ENCODE peak calls at places on chromosomes 3 and 15, in five cellular contexts. K, R, Z, Y and T are unnamed samples.

GRCh38 chr15:58064119-58065010 is 1.1 kb downstream of the ALDH1A2 start:
- DNase-seq in Y (no peak), K (no peak), R (peak; percentile 40), Z (no peak), T (peak; percentile 22)

GRCh38 chr3:76668653-76669052 is 371.2 kb upstream of the ROBO2 start:
- DNase-seq in Z (no peak), R (no peak), K (no peak), Y (no peak), T (no peak)

GRCh38 chr15:70199124-70199482 is 101.4 kb upstream of the TLE3 start:
- DNase-seq in R (no peak), K (no peak), Z (no peak), Y (no peak), T (no peak)

GRCh38 chr3:129735638-129736037 is 129.2 kb upstream of the PLXND1 start:
- DNase-seq in K (no peak), Z (no peak), Y (no peak), R (no peak), T (no peak)

GRCh38 chr3:188194327-188194726 is 40.4 kb downstream of the LPP start:
- DNase-seq in R (no peak), Y (no peak), K (peak; percentile 47), Z (no peak), T (no peak)

GRCh38 chr3:87052499-87053260 is 61.7 kb upstream of the VGLL3 start:
- DNase-seq in Y (no peak), R (peak; percentile 2), K (no peak), Z (no peak), T (peak; percentile 66)

GRCh38 chr3:17136251-17136721 is 251.5 kb downstream of the PLCL2 start:
- DNase-seq in Y (no peak), Z (no peak), R (peak; percentile 21), K (no peak), T (no peak)

GRCh38 chr3:156964562-156964961 is 138.4 kb downstream of the LEKR1 start:
- DNase-seq in R (no peak), Y (no peak), K (peak; percentile 7), Z (no peak), T (no peak)

GRCh38 chr3:3353153-3353552 is 173.7 kb upstream of the CRBN start:
- DNase-seq in K (no peak), R (no peak), Y (no peak), Z (no peak), T (no peak)

GRCh38 chr3:190496859-190497258 is 17.0 kb upstream of the IL1RAP start:
- DNase-seq in K (no peak), Y (no peak), Z (no peak), R (no peak), T (no peak)

GRCh38 chr15:62326460-62327011 is 161.5 kb upstream of the C2CD4B start:
- DNase-seq in Z (no peak), Y (no peak), R (no peak), K (peak; percentile 15), T (no peak)

GRCh38 chr15:101710806-101711205 is 13.5 kb downstream of the TARS3 start:
- DNase-seq in K (peak; percentile 34), Z (no peak), R (no peak), Y (no peak), T (peak; percentile 17)

GRCh38 chr3:86973440-86973839 is 17.5 kb downstream of the VGLL3 start:
- DNase-seq in K (peak; percentile 97), Y (no peak), Z (no peak), R (no peak), T (no peak)

GRCh38 chr15:73818308-73818985 is 54.9 kb upstream of the TBC1D21 start:
- DNase-seq in K (no peak), Z (no peak), R (no peak), Y (no peak), T (no peak)

GRCh38 chr15:73809728-73810501 is 56.8 kb upstream of the INSYN1 start:
- DNase-seq in K (peak; percentile 26), R (no peak), Y (no peak), Z (no peak), T (no peak)

GRCh38 chr15:73807865-73808264 is 54.7 kb upstream of the INSYN1 start:
- DNase-seq in K (no peak), Z (no peak), Y (no peak), R (no peak), T (no peak)

GRCh38 chr15:73813071-73813470 is 59.9 kb upstream of the INSYN1 start:
- DNase-seq in Y (no peak), Z (no peak), K (no peak), R (no peak), T (no peak)
- H3K27me3 ChIP-seq in Y (peaks cover 7% of the 10 kb centered on the region), Z (no peaks in the 10 kb centered on the region), K (peaks cover 3% of the 10 kb centered on the region), R (no peaks in the 10 kb centered on the region), T (no peaks in the 10 kb centered on the region)

GRCh38 chr15:66253296-66253642 is 281 bp downstream of the MEGF11 start:
- DNase-seq in Y (no peak), Z (no peak), K (no peak), R (no peak), T (no peak)

GRCh38 chr15:66253643-66254363 is at the start of gene MEGF11:
- DNase-seq in Y (no peak), R (peak; percentile 72), K (no peak), Z (no peak), T (peak; percentile 87)

GRCh38 chr15:66254364-66255292 is 1.1 kb upstream of the MEGF11 start:
- DNase-seq in K (no peak), Y (no peak), Z (no peak), R (peak; percentile 50), T (peak; percentile 77)

GRCh38 chr15:66256692-66257091 is 3.1 kb upstream of the MEGF11 start:
- DNase-seq in Z (no peak), Y (no peak), K (no peak), R (no peak), T (no peak)

GRCh38 chr15:66255293-66255676 is 1.7 kb upstream of the MEGF11 start:
- DNase-seq in Z (no peak), K (no peak), Y (no peak), R (no peak), T (no peak)
- H3K27me3 ChIP-seq in Z (peaks cover 33% of the 10 kb centered on the region), K (peaks cover 43% of the 10 kb centered on the region), Y (peaks cover 53% of the 10 kb centered on the region), R (peaks cover 84% of the 10 kb centered on the region), T (peaks cover 80% of the 10 kb centered on the region)

GRCh38 chr3:69532828-69533219 is 146.9 kb upstream of the FRMD4B start:
- DNase-seq in Z (no peak), Y (no peak), K (no peak), R (no peak), T (no peak)

GRCh38 chr3:69531975-69532827 is 146.3 kb upstream of the FRMD4B start:
- DNase-seq in Y (no peak), R (no peak), Z (no peak), K (no peak), T (no peak)

GRCh38 chr3:69530554-69530953 is 144.7 kb upstream of the FRMD4B start:
- DNase-seq in R (no peak), K (no peak), Z (no peak), Y (no peak), T (no peak)

GRCh38 chr3:69536306-69537020 is 150.6 kb upstream of the FRMD4B start:
- DNase-seq in Y (no peak), Z (no peak), K (no peak), R (no peak), T (peak; percentile 34)

GRCh38 chr3:69535613-69536012 is 149.7 kb upstream of the FRMD4B start:
- DNase-seq in Y (no peak), Z (no peak), K (no peak), R (no peak), T (no peak)
- H3K27me3 ChIP-seq in Y (peaks cover 2% of the 10 kb centered on the region), Z (no peaks in the 10 kb centered on the region), K (no peaks in the 10 kb centered on the region), R (peaks cover 1% of the 10 kb centered on the region), T (peaks cover 10% of the 10 kb centered on the region)

GRCh38 chr15:29818141-29818540 is 4.1 kb downstream of the TJP1 start:
- DNase-seq in K (peak; percentile 59), Y (no peak), R (no peak), Z (no peak), T (no peak)
- H3K27me3 ChIP-seq in K (no peaks in the 10 kb centered on the region), Y (no peaks in the 10 kb centered on the region), R (peaks cover 7% of the 10 kb centered on the region), Z (no peaks in the 10 kb centered on the region), T (peaks cover 2% of the 10 kb centered on the region)

GRCh38 chr3:47581422-47581821 is 2.8 kb upstream of the CSPG5 start:
- DNase-seq in Y (no peak), K (no peak), R (no peak), Z (no peak), T (no peak)
- H3K27me3 ChIP-seq in Y (peaks cover 16% of the 10 kb centered on the region), K (peaks cover 17% of the 10 kb centered on the region), R (peaks cover 48% of the 10 kb centered on the region), Z (peaks cover 8% of the 10 kb centered on the region), T (peaks cover 47% of the 10 kb centered on the region)

GRCh38 chr15:89372069-89373033 is 37.7 kb upstream of the POLG start:
- DNase-seq in K (no peak), R (peak; percentile 21), Y (no peak), Z (no peak), T (no peak)

GRCh38 chr15:89376441-89376840 is 41.8 kb upstream of the POLG start:
- DNase-seq in Z (no peak), R (no peak), Y (no peak), K (no peak), T (no peak)

GRCh38 chr15:89377042-89377841 is 42.6 kb upstream of the POLG start:
- DNase-seq in Z (no peak), K (no peak), Y (no peak), R (peak; percentile 14), T (peak; percentile 46)

GRCh38 chr15:89375093-89376062 is 40.8 kb upstream of the POLG start:
- DNase-seq in R (no peak), Y (no peak), K (no peak), Z (no peak), T (peak; percentile 52)

DNA sequence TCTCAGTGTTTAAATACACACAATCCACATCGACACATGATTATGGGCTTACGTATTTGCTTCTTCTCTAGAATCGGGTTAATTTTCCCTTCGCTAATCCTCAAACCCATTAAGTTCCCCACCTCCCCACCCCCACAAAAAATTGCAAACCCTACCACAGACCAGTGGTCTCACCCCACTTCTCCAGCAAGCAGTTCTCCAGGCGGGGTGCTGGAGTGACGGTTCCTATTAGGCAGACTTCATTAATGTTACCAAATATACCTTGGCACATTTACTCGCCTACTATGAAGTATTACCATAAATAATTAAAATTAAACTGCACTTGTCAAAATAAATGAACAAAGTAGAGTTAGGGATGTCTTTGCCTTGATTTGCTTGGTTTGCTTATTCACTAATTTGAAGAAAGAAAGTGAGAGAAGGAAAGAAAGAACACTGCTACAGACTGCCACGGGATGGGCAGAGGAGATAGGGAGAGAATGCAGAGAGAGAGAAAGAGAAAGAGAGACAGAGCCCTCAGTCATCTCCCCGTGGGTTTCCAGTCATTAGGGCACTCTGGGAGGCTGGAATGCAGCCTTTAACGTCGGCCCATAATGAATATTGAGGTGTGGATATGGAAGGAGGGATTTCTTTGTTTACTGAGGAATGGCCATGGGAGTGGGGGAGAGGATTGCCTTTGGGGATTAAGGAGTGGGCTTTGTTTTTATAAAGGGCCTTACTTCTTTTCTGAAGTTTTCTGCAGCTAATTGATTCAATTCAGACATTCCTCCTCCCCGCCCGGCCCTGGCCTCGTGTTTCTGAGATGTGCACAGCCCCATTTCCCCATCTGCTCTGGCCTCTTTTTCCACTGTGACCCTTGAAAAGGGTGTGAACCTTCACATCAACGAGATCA is 39.7 kb upstream of the POLG start:
- DNase-seq in Y (no peak), R (peak; percentile 46), K (no peak), Z (no peak), T (peak; percentile 51)
- H3K27me3 ChIP-seq in Y (peaks cover 81% of the 10 kb centered on the region), R (peaks cover 100% of the 10 kb centered on the region), K (peaks cover 51% of the 10 kb centered on the region), Z (peaks cover 70% of the 10 kb centered on the region), T (peaks cover 100% of the 10 kb centered on the region)

DNA sequence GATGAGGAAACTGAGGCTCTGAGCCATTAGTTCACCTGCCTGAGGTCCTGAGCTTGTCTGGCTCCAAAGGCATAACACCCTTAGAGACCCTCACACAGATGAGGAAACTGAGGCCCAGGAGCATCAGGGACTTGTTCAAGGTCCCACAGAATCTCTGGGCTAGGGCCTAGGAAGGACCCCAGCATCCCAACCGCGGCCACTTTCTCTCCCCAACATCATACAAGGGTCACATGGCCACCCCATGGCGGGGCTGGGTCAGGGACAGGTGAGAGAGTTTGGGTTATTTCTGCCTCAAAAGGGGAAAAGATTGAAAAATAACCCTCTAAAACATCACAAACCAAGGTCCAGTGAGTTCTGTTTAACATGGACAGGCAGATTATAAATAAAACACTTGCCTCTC is 6.7 kb downstream of the LINGO1 start:
- DNase-seq in Y (no peak), Z (no peak), R (no peak), K (no peak), T (no peak)
- H3K27me3 ChIP-seq in Y (peaks cover 16% of the 10 kb centered on the region), Z (peaks cover 2% of the 10 kb centered on the region), R (no peaks in the 10 kb centered on the region), K (peaks cover 10% of the 10 kb centered on the region), T (no peaks in the 10 kb centered on the region)